ENCODE peak calls at places on chromosomes 2 and 18, in five cellular contexts. L is CD4-positive, alpha-beta memory T cell; J is B cell; R is anterior cingulate cortex; H is pulmonary artery endothelial cell. I is an unnamed sample.

GRCh38 chr2:168119519-168120141 is 127.8 kb downstream of the STK39 start:
- DNase-seq in L (peak), J (no peak), R (no peak), H (peak), I (no peak)

GRCh38 chr2:26018184-26018716 is 15.6 kb upstream of the RAB10 start:
- DNase-seq in L (no peak), J (no peak), R (no peak), H (no peak), I (no peak)

GRCh38 chr2:215973954-215974699 is 39.2 kb downstream of the MREG start:
- DNase-seq in L (no peak), J (no peak), R (no peak), H (no peak), I (no peak)

GRCh38 chr18:54357082-54357659 is 487 bp downstream of the STARD6 start:
- DNase-seq in L (no peak), J (no peak), R (peak), H (no peak), I (peak)

GRCh38 chr2:84999467-85000064 is 28.6 kb downstream of the KCMF1 start:
- DNase-seq in L (no peak), J (no peak), R (no peak), H (no peak), I (no peak)

GRCh38 chr2:232335859-232336215 is 42.7 kb upstream of the ALPP start:
- DNase-seq in L (no peak), J (no peak), R (no peak), H (no peak), I (no peak)

GRCh38 chr2:171025199-171025598 is 96.1 kb downstream of the GORASP2 start:
- DNase-seq in L (no peak), J (no peak), R (no peak), H (no peak), I (no peak)

GRCh38 chr2:98738304-98738703 is 7.4 kb upstream of the MGAT4A start:
- DNase-seq in L (no peak), J (no peak), R (no peak), H (no peak), I (no peak)

GRCh38 chr2:24730481-24730880 is 62.7 kb downstream of the PTRHD1 start:
- DNase-seq in L (no peak), J (no peak), R (no peak), H (no peak), I (no peak)

GRCh38 chr2:10489842-10490555 is 41.9 kb upstream of the ODC1 start:
- DNase-seq in L (no peak), J (no peak), R (no peak), H (no peak), I (no peak)

GRCh38 chr2:24635181-24635580 is 144.1 kb downstream of the NCOA1 start:
- DNase-seq in L (no peak), J (no peak), R (no peak), H (no peak), I (no peak)

GRCh38 chr2:2862386-2862785 is 515.2 kb downstream of the EIPR1 start:
- DNase-seq in L (no peak), J (no peak), R (no peak), H (no peak), I (no peak)

GRCh38 chr2:182259629-182260150 is 167.1 kb downstream of the PDE1A start:
- DNase-seq in L (no peak), J (no peak), R (no peak), H (peak), I (no peak)

GRCh38 chr2:185921048-185921756 is 182.6 kb downstream of the FSIP2 start:
- DNase-seq in L (no peak), J (no peak), R (no peak), H (no peak), I (no peak)

GRCh38 chr2:130827502-130828251 is 9.0 kb upstream of the ARHGEF4 start:
- DNase-seq in L (no peak), J (no peak), R (no peak), H (no peak), I (no peak)

GRCh38 chr2:8515864-8516533 is 165.9 kb upstream of the ID2 start:
- DNase-seq in L (peak), J (no peak), R (no peak), H (no peak), I (no peak)

GRCh38 chr2:138016703-138017102 is 52.4 kb downstream of the HNMT start:
- DNase-seq in L (no peak), J (no peak), R (no peak), H (no peak), I (no peak)

GRCh38 chr2:25822190-25823117 is 55.8 kb downstream of the ASXL2 start:
- DNase-seq in L (peak), J (peak), R (no peak), H (no peak), I (peak)

GRCh38 chr18:3015851-3016250 is 2.9 kb upstream of the LPIN2 start:
- DNase-seq in L (no peak), J (no peak), R (no peak), H (no peak), I (no peak)

GRCh38 chr2:74887445-74887951 is 53.6 kb downstream of the HK2 start:
- DNase-seq in L (no peak), J (no peak), R (no peak), H (no peak), I (no peak)

GRCh38 chr2:127343277-127343676 is 44.5 kb downstream of the MAP3K2 start:
- DNase-seq in L (no peak), J (no peak), R (no peak), H (no peak), I (no peak)

GRCh38 chr2:119283873-119284331 is 60.3 kb downstream of the STEAP3 start:
- DNase-seq in L (no peak), J (no peak), R (no peak), H (no peak), I (no peak)

GRCh38 chr2:49914281-49914680 is 760.0 kb upstream of the FSHR start:
- DNase-seq in L (no peak), J (no peak), R (no peak), H (no peak), I (no peak)

GRCh38 chr2:121910139-121910538 is 154.7 kb downstream of the TSN start:
- DNase-seq in L (no peak), J (no peak), R (no peak), H (no peak), I (no peak)

GRCh38 chr2:176508374-176508773 is 239.1 kb downstream of the MTX2 start:
- DNase-seq in L (no peak), J (no peak), R (no peak), H (no peak), I (no peak)

GRCh38 chr2:37711831-37712230 is 40.4 kb upstream of the CDC42EP3 start:
- DNase-seq in L (no peak), J (no peak), R (no peak), H (no peak), I (no peak)

I was measured in GM13977.